ENCODE peak calls at places on chromosomes 1 and 21, in nine cellular contexts. P is MM.1S, M is thyroid gland, S is transverse colon, U is Panc1, J is MCF 10A, H is AG09319, N is lung, R is AG04450. Q is an unnamed sample.

GRCh38 chr1:89990976-89991831 is 3.7 kb upstream of the ZNF326 start:
- DNase-seq in P (no peak), M (no peak), S (no peak), U (no peak), J (no peak), H (no peak), N (no peak), R (no peak), Q (no peak)

GRCh38 chr1:17861685-17862084 is 106.6 kb downstream of the ACTL8 start:
- DNase-seq in P (no peak), M (no peak), S (no peak), U (no peak), J (no peak), H (no peak), N (no peak), R (no peak), Q (no peak)

GRCh38 chr1:65264197-65264929 is 45.0 kb upstream of the DNAJC6 start:
- DNase-seq in P (no peak), M (peak), S (no peak), U (no peak), J (peak), H (peak), N (no peak), R (no peak), Q (peak)

GRCh38 chr1:118154220-118154619 is 30.8 kb downstream of the SPAG17 start:
- DNase-seq in P (peak), M (no peak), S (no peak), U (no peak), J (peak), H (no peak), N (no peak), R (no peak), Q (peak)

GRCh38 chr1:243378666-243379065 is 122.8 kb downstream of the SDCCAG8 start:
- DNase-seq in P (no peak), M (no peak), S (no peak), U (no peak), J (no peak), H (no peak), N (no peak), R (no peak), Q (no peak)

GRCh38 chr1:200252526-200252925 is 157.3 kb downstream of the ZNF281 start:
- DNase-seq in P (no peak), M (no peak), S (no peak), U (no peak), J (no peak), H (no peak), N (no peak), R (no peak), Q (no peak)

GRCh38 chr1:150875197-150876110 is 945 bp downstream of the ARNT start:
- DNase-seq in P (no peak), M (peak), S (peak), U (no peak), J (peak), H (no peak), N (no peak), R (no peak), Q (peak)

GRCh38 chr21:18951291-18952038 is 547.9 kb upstream of the TMPRSS15 start:
- DNase-seq in P (peak), M (no peak), S (peak), U (peak), J (peak), H (no peak), N (no peak), R (no peak), Q (no peak)

GRCh38 chr1:56557746-56558145 is 21.6 kb downstream of the PLPP3 start:
- DNase-seq in P (no peak), M (no peak), S (no peak), U (no peak), J (no peak), H (no peak), N (no peak), R (no peak), Q (no peak)

GRCh38 chr1:99170516-99170915 is 93.8 kb upstream of the PLPPR4 start:
- DNase-seq in P (no peak), M (no peak), S (no peak), U (no peak), J (peak), H (no peak), N (no peak), R (no peak), Q (no peak)

GRCh38 chr1:155008015-155008941 is 5.7 kb downstream of the ZBTB7B start:
- DNase-seq in P (no peak), M (peak), S (peak), U (no peak), J (no peak), H (no peak), N (no peak), R (no peak), Q (no peak)

GRCh38 chr21:35617491-35617890 is 442.8 kb downstream of the SETD4 start:
- DNase-seq in P (no peak), M (no peak), S (no peak), U (no peak), J (no peak), H (no peak), N (no peak), R (no peak), Q (no peak)

GRCh38 chr1:222413436-222413835 is 134.5 kb downstream of the HHIPL2 start:
- DNase-seq in P (no peak), M (no peak), S (no peak), U (no peak), J (no peak), H (no peak), N (no peak), R (no peak), Q (no peak)

GRCh38 chr1:236064674-236065508 is at the start of gene NID1:
- DNase-seq in P (no peak), M (peak), S (peak), U (no peak), J (no peak), H (peak), N (peak), R (no peak), Q (peak)

GRCh38 chr1:225657462-225657989 is 4.6 kb upstream of the ENAH start:
- DNase-seq in P (no peak), M (no peak), S (no peak), U (no peak), J (peak), H (no peak), N (no peak), R (peak), Q (no peak)

GRCh38 chr21:38266732-38267131 is 9.9 kb downstream of the KCNJ15 start:
- DNase-seq in P (no peak), M (no peak), S (no peak), U (no peak), J (peak), H (no peak), N (no peak), R (no peak), Q (no peak)

GRCh38 chr1:161946071-161946987 is 77.3 kb downstream of the OLFML2B start:
- DNase-seq in P (no peak), M (no peak), S (no peak), U (no peak), J (no peak), H (peak), N (no peak), R (no peak), Q (no peak)

GRCh38 chr1:15992187-15992553 is 11.9 kb upstream of the SRARP start:
- DNase-seq in P (no peak), M (no peak), S (no peak), U (no peak), J (no peak), H (no peak), N (no peak), R (no peak), Q (no peak)
- TF ChIP-seq CTCF in P (no peak), M (no peak), S (no peak), U (no peak), J (no peak), H (no peak), N (no peak), R (no peak), Q (no peak)

GRCh38 chr1:177451191-177451590 is 280.4 kb downstream of the BRINP2 start:
- DNase-seq in P (no peak), M (no peak), S (peak), U (no peak), J (no peak), H (no peak), N (no peak), R (no peak), Q (no peak)
- TF ChIP-seq CTCF in P (no peak), M (no peak), S (no peak), U (no peak), J (no peak), H (no peak), N (no peak), R (no peak), Q (no peak)

DNA sequence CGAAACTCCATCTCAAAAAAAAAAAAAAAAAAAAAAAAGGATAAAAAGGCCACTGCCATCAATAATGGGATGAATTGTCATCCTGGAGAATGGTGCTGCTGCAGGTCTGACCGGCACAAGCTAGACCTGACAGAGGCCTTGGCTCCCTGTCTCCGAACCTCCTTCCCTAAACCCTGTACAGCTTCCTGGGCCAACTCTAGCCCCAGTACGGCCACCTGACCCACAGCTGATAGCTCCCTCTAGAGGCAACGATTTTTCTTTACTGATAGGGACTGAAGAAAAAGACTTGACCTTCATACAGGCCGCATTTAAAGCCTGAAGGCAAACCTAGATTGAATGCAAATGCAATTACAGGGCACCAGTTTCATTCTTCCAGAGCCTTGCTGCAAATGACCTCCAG is 30.7 kb downstream of the NOL9 start:
- DNase-seq in P (peak), M (no peak), S (no peak), U (no peak), J (peak), H (no peak), N (no peak), R (no peak), Q (peak)
- TF ChIP-seq CTCF in P (peak), M (no peak), S (peak), U (peak), J (peak), H (peak), N (no peak), R (peak), Q (peak)

DNA sequence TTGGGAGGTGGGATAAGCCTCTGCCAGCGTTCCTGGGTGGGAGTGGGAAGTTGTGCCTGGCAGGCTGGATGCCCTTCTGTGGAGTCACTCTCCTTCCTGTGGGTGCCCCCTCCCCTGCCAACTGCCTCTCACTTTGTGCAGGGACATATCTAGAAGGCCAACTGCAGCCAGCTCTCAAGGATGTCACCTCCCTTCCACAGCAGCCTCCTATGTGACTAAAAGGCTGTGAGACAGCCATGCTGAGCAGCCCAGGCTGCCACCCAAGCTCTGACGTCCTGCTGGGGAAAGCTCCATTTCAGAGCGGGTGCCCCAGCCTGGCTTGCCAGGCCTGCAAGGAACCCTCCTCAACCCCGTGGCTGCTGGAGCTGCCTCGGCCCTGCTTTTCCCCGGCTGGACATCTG is 19.6 kb upstream of the SLC26A9 start:
- DNase-seq in P (no peak), M (no peak), S (no peak), U (no peak), J (peak), H (no peak), N (no peak), R (no peak), Q (no peak)
- TF ChIP-seq CTCF in P (no peak), M (no peak), S (no peak), U (no peak), J (no peak), H (no peak), N (no peak), R (no peak), Q (no peak)

GRCh38 chr1:39529901-39530535 is 38.6 kb downstream of the BMP8A start:
- DNase-seq in P (no peak), M (no peak), S (no peak), U (no peak), J (no peak), H (no peak), N (no peak), R (no peak), Q (no peak)
- TF ChIP-seq CTCF in P (no peak), M (no peak), S (no peak), U (no peak), J (no peak), H (no peak), N (no peak), R (no peak), Q (no peak)

GRCh38 chr1:38207906-38208305 is 161.3 kb upstream of the POU3F1 start:
- DNase-seq in P (no peak), M (no peak), S (no peak), U (no peak), J (no peak), H (no peak), N (no peak), R (no peak), Q (no peak)
- TF ChIP-seq CTCF in P (no peak), M (no peak), S (no peak), U (no peak), J (no peak), H (no peak), N (no peak), R (no peak), Q (no peak)

GRCh38 chr1:6473156-6473555 is 7.2 kb upstream of the TNFRSF25 start:
- DNase-seq in P (no peak), M (no peak), S (no peak), U (no peak), J (no peak), H (no peak), N (no peak), R (no peak), Q (no peak)

GRCh38 chr1:6473974-6474814 is 8.2 kb upstream of the TNFRSF25 start:
- DNase-seq in P (no peak), M (no peak), S (peak), U (no peak), J (no peak), H (no peak), N (no peak), R (no peak), Q (no peak)

GRCh38 chr1:6471969-6472368 is 6.0 kb upstream of the TNFRSF25 start:
- DNase-seq in P (peak), M (no peak), S (peak), U (no peak), J (peak), H (no peak), N (peak), R (no peak), Q (no peak)

GRCh38 chr1:6471086-6471841 is 5.3 kb upstream of the TNFRSF25 start:
- DNase-seq in P (no peak), M (no peak), S (peak), U (no peak), J (no peak), H (no peak), N (no peak), R (no peak), Q (no peak)

GRCh38 chr1:6472391-6472790 is 6.4 kb upstream of the TNFRSF25 start:
- DNase-seq in P (no peak), M (no peak), S (no peak), U (no peak), J (no peak), H (no peak), N (no peak), R (no peak), Q (no peak)
- TF ChIP-seq CTCF in P (peak), M (no peak), S (peak), U (peak), J (peak), H (peak), N (no peak), R (peak), Q (peak)

GRCh38 chr1:32619701-32620485 is 30.5 kb downstream of the ZBTB8OS start:
- DNase-seq in P (no peak), M (no peak), S (no peak), U (no peak), J (peak), H (no peak), N (no peak), R (no peak), Q (peak)
- TF ChIP-seq CTCF in P (peak), M (no peak), S (no peak), U (no peak), J (no peak), H (peak), N (no peak), R (peak), Q (peak)

DNA sequence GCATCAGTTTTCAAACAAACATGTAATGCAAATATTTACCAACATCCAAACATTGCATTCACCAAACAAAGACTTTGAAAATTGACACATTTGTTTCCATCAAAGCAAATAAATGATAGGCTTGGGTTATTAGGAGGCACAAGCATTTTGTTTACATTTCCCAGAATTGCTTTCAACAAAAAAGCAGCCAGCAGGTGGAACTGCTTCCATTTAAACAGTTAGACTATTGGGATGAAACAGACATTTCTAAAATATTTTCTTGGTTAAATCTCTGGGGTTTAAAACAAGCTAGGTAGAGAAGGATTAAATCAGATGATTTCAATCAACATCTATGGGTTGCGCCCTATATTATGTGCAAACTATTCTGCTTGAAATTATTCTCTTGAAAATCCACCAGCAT is 1.4 kb upstream of the LEMD1 start:
- DNase-seq in P (no peak), M (no peak), S (no peak), U (no peak), J (no peak), H (no peak), N (no peak), R (no peak), Q (no peak)
- TF ChIP-seq CTCF in P (peak), M (no peak), S (no peak), U (no peak), J (peak), H (no peak), N (no peak), R (no peak), Q (no peak)

Q was measured in GM13977.